ENCODE peak calls at places on chromosomes 12 and 14, in ten cellular contexts. P is LHCN-M2; U is effector CD4-positive, alpha-beta T cell; C is naive thymus-derived CD8-positive, alpha-beta T cell; M is ACHN; O is dermis blood vessel endothelial cell; A is stimulated activated CD4-positive, alpha-beta T cell treated with anti-CD3 and anti-CD28 coated beads, Interleukin-12 subunit alpha, Interleukin-12 subunit beta, amount 100 ng/mL, for 4 hours; K is iPS-NIHi11; J is type B pancreatic cell; H is cerebellar cortex. L is an unnamed sample.

GRCh38 chr14:69662636-69663321 is 51.4 kb downstream of the SUSD6 start:
- DNase-seq in P (no peak), U (no peak), C (no peak), M (no peak), O (no peak), A (no peak), K (no peak), J (no peak), H (no peak), L (no peak)

GRCh38 chr12:11067514-11067913 is 5.4 kb upstream of the TAS2R46 start:
- DNase-seq in P (peak), U (no peak), C (no peak), M (no peak), O (no peak), A (no peak), K (no peak), J (no peak), H (peak), L (no peak)

GRCh38 chr12:47964102-47964723 is 817 bp downstream of the TMEM106C start:
- DNase-seq in P (no peak), U (peak), C (no peak), M (peak), O (peak), A (peak), K (peak), J (no peak), H (peak), L (no peak)

GRCh38 chr12:1865284-1865866 is 45.0 kb downstream of the LRTM2 start:
- DNase-seq in P (no peak), U (no peak), C (no peak), M (no peak), O (no peak), A (no peak), K (no peak), J (peak), H (no peak), L (no peak)

GRCh38 chr14:48008646-48009045 is 333.2 kb upstream of the MDGA2 start:
- DNase-seq in P (no peak), U (no peak), C (no peak), M (no peak), O (no peak), A (no peak), K (no peak), J (no peak), H (no peak), L (no peak)

GRCh38 chr14:73712540-73713141 is 1.5 kb downstream of the PNMA1 start:
- DNase-seq in P (peak), U (no peak), C (no peak), M (peak), O (peak), A (no peak), K (peak), J (no peak), H (peak), L (no peak)

GRCh38 chr12:77122236-77122635 is 56.9 kb upstream of the E2F7 start:
- DNase-seq in P (peak), U (no peak), C (no peak), M (peak), O (peak), A (no peak), K (no peak), J (no peak), H (no peak), L (no peak)

GRCh38 chr12:82695531-82695930 is 8.8 kb downstream of the TMTC2 start:
- DNase-seq in P (no peak), U (no peak), C (no peak), M (no peak), O (no peak), A (no peak), K (no peak), J (no peak), H (no peak), L (no peak)

GRCh38 chr12:47776471-47777143 is 3.6 kb downstream of the SLC48A1 start:
- DNase-seq in P (no peak), U (no peak), C (no peak), M (no peak), O (no peak), A (no peak), K (no peak), J (no peak), H (no peak), L (no peak)

GRCh38 chr12:30822385-30823139 is 67.8 kb upstream of the CAPRIN2 start:
- DNase-seq in P (peak), U (no peak), C (no peak), M (no peak), O (peak), A (peak), K (peak), J (peak), H (no peak), L (no peak)